ENCODE peak calls at places on chromosomes 13 and 19, in five cellular contexts. H is activated effector memory CD4-positive, alpha-beta T cell treated with anti-CD3 and anti-CD28 coated beads, Interleukin-2, amount 50 U/mL, for 16 hours; A is suprapubic skin; Z is non-pigmented ciliary epithelial cell; I is pancreas. P is an unnamed sample.

GRCh38 chr19:19271828-19272599 is 1.1 kb downstream of the TM6SF2 start:
- DNase-seq in H (no peak), A (no peak), Z (no peak), I (no peak), P (no peak)

GRCh38 chr19:15280048-15280725 is 47.9 kb upstream of the EPHX3 start:
- DNase-seq in H (no peak), A (no peak), Z (no peak), I (no peak), P (no peak)

GRCh38 chr19:1261863-1262686 is 7.1 kb upstream of the CIRBP start:
- DNase-seq in H (peak), A (no peak), Z (no peak), I (peak), P (no peak)

GRCh38 chr19:53088091-53088490 is 15.1 kb downstream of the ZNF160 start:
- DNase-seq in H (no peak), A (no peak), Z (no peak), I (no peak), P (no peak)

GRCh38 chr19:4109626-4109945 is 14.3 kb downstream of the MAP2K2 start:
- DNase-seq in H (no peak), A (no peak), Z (no peak), I (no peak), P (no peak)

GRCh38 chr19:50427997-50428425 is 4.7 kb upstream of the MYBPC2 start:
- DNase-seq in H (peak), A (peak), Z (peak), I (peak), P (no peak)

GRCh38 chr13:71721117-71721516 is 145.9 kb downstream of the DACH1 start:
- DNase-seq in H (no peak), A (no peak), Z (no peak), I (no peak), P (no peak)

GRCh38 chr13:74270018-74270417 is 135.8 kb upstream of the KLF12 start:
- DNase-seq in H (no peak), A (no peak), Z (no peak), I (no peak), P (no peak)

GRCh38 chr13:105611424-105611823 is 924.0 kb downstream of the EFNB2 start:
- DNase-seq in H (no peak), A (no peak), Z (peak), I (no peak), P (peak)

GRCh38 chr19:42497492-42498226 is 30.6 kb downstream of the CEACAM1 start:
- DNase-seq in H (no peak), A (no peak), Z (no peak), I (no peak), P (no peak)

GRCh38 chr19:28694812-28695211 is 518.1 kb downstream of the UQCRFS1 start:
- DNase-seq in H (no peak), A (no peak), Z (no peak), I (no peak), P (no peak)

GRCh38 chr19:54482889-54483288 is 9.8 kb upstream of the CDC42EP5 start:
- DNase-seq in H (no peak), A (no peak), Z (no peak), I (no peak), P (no peak)

GRCh38 chr19:41192574-41193419 is at the start of gene CYP2S1:
- DNase-seq in H (no peak), A (no peak), Z (no peak), I (peak), P (no peak)

GRCh38 chr13:40341086-40341471 is 325.4 kb downstream of the FOXO1 start:
- DNase-seq in H (no peak), A (no peak), Z (no peak), I (no peak), P (no peak)

GRCh38 chr19:17671906-17672305 is 16.2 kb downstream of the UNC13A start:
- DNase-seq in H (no peak), A (no peak), Z (no peak), I (no peak), P (no peak)

GRCh38 chr19:56973713-56974553 is 133.4 kb upstream of the PEG3 start:
- DNase-seq in H (no peak), A (no peak), Z (no peak), I (no peak), P (no peak)

GRCh38 chr19:30060872-30061556 is 119.0 kb downstream of the URI1 start:
- DNase-seq in H (no peak), A (peak), Z (no peak), I (no peak), P (no peak)

GRCh38 chr19:16369664-16370576 is 45.3 kb downstream of the KLF2 start:
- DNase-seq in H (peak), A (no peak), Z (no peak), I (peak), P (no peak)

GRCh38 chr19:30539981-30540380 is 167.8 kb downstream of the ZNF536 start:
- DNase-seq in H (no peak), A (no peak), Z (no peak), I (no peak), P (no peak)

GRCh38 chr19:1882786-1883692 is 2.3 kb downstream of the ABHD17A start:
- DNase-seq in H (no peak), A (no peak), Z (no peak), I (no peak), P (no peak)

GRCh38 chr19:49133621-49134454 is 14.5 kb downstream of the PPFIA3 start:
- DNase-seq in H (peak), A (no peak), Z (no peak), I (peak), P (no peak)

GRCh38 chr19:16472992-16473391 is 1.2 kb upstream of the EPS15L1 start:
- DNase-seq in H (no peak), A (no peak), Z (no peak), I (no peak), P (no peak)

GRCh38 chr13:39603424-39603947 is 493 bp upstream of the LHFPL6 start:
- DNase-seq in H (no peak), A (no peak), Z (no peak), I (no peak), P (no peak)

P was measured in glomerular endothelial cell.